ENCODE peak calls at places on chromosomes 1 and 21, in five cellular contexts. One of them, this sample, is unnamed.

GRCh38 chr1:63890468-63890867 is 116.7 kb downstream of the ROR1 start:
- DNase-seq in spleen: no peak
- DNase-seq in T-cell: no peak
- DNase-seq in AG09319: no peak
- DNase-seq in stimulated activated CD8-positive, alpha-beta memory T cell treated with anti-CD3 and anti-CD28 coated beads, Interleukin-4, amount 100 ng/mL, for 24 hours: no peak
- DNase-seq in this sample: no peak

GRCh38 chr1:54312874-54313316 is 93.3 kb downstream of the SSBP3 start:
- DNase-seq in spleen: no peak
- DNase-seq in T-cell: no peak
- DNase-seq in AG09319: peak
- DNase-seq in stimulated activated CD8-positive, alpha-beta memory T cell treated with anti-CD3 and anti-CD28 coated beads, Interleukin-4, amount 100 ng/mL, for 24 hours: no peak
- DNase-seq in this sample: no peak

GRCh38 chr1:205068457-205069035 is 15.7 kb downstream of the TMEM81 start:
- DNase-seq in spleen: no peak
- DNase-seq in T-cell: no peak
- DNase-seq in AG09319: no peak
- DNase-seq in stimulated activated CD8-positive, alpha-beta memory T cell treated with anti-CD3 and anti-CD28 coated beads, Interleukin-4, amount 100 ng/mL, for 24 hours: no peak
- DNase-seq in this sample: no peak

GRCh38 chr1:165773324-165773965 is 4.8 kb upstream of the TMCO1 start:
- DNase-seq in spleen: no peak
- DNase-seq in T-cell: no peak
- DNase-seq in AG09319: no peak
- DNase-seq in stimulated activated CD8-positive, alpha-beta memory T cell treated with anti-CD3 and anti-CD28 coated beads, Interleukin-4, amount 100 ng/mL, for 24 hours: no peak
- DNase-seq in this sample: no peak

GRCh38 chr1:14946567-14947285 is 206.8 kb upstream of the TMEM51 start:
- DNase-seq in spleen: no peak
- DNase-seq in T-cell: no peak
- DNase-seq in AG09319: no peak
- DNase-seq in stimulated activated CD8-positive, alpha-beta memory T cell treated with anti-CD3 and anti-CD28 coated beads, Interleukin-4, amount 100 ng/mL, for 24 hours: no peak
- DNase-seq in this sample: no peak

GRCh38 chr1:24464378-24464770 is 38.3 kb upstream of the RCAN3 start:
- DNase-seq in spleen: no peak
- DNase-seq in T-cell: no peak
- DNase-seq in AG09319: no peak
- DNase-seq in stimulated activated CD8-positive, alpha-beta memory T cell treated with anti-CD3 and anti-CD28 coated beads, Interleukin-4, amount 100 ng/mL, for 24 hours: no peak
- DNase-seq in this sample: no peak

GRCh38 chr1:156682166-156682890 is 5.1 kb upstream of the NES start:
- DNase-seq in spleen: no peak
- DNase-seq in T-cell: no peak
- DNase-seq in AG09319: no peak
- DNase-seq in stimulated activated CD8-positive, alpha-beta memory T cell treated with anti-CD3 and anti-CD28 coated beads, Interleukin-4, amount 100 ng/mL, for 24 hours: no peak
- DNase-seq in this sample: no peak

GRCh38 chr1:204461331-204462228 is 33.0 kb downstream of the PIK3C2B start:
- DNase-seq in spleen: peak
- DNase-seq in T-cell: peak
- DNase-seq in AG09319: no peak
- DNase-seq in stimulated activated CD8-positive, alpha-beta memory T cell treated with anti-CD3 and anti-CD28 coated beads, Interleukin-4, amount 100 ng/mL, for 24 hours: no peak
- DNase-seq in this sample: peak

GRCh38 chr1:62082456-62083363 is 111.9 kb upstream of the L1TD1 start:
- DNase-seq in spleen: no peak
- DNase-seq in T-cell: peak
- DNase-seq in AG09319: no peak
- DNase-seq in stimulated activated CD8-positive, alpha-beta memory T cell treated with anti-CD3 and anti-CD28 coated beads, Interleukin-4, amount 100 ng/mL, for 24 hours: peak
- DNase-seq in this sample: peak

GRCh38 chr1:215160351-215160750 is 77.8 kb downstream of the KCNK2 start:
- DNase-seq in spleen: no peak
- DNase-seq in T-cell: no peak
- DNase-seq in AG09319: no peak
- DNase-seq in stimulated activated CD8-positive, alpha-beta memory T cell treated with anti-CD3 and anti-CD28 coated beads, Interleukin-4, amount 100 ng/mL, for 24 hours: no peak
- DNase-seq in this sample: no peak

GRCh38 chr1:18100493-18101063 is 7.0 kb upstream of the IGSF21 start:
- DNase-seq in spleen: no peak
- DNase-seq in T-cell: peak
- DNase-seq in AG09319: peak
- DNase-seq in stimulated activated CD8-positive, alpha-beta memory T cell treated with anti-CD3 and anti-CD28 coated beads, Interleukin-4, amount 100 ng/mL, for 24 hours: peak
- DNase-seq in this sample: no peak

GRCh38 chr1:198798923-198799386 is 160.1 kb downstream of the PTPRC start:
- DNase-seq in spleen: no peak
- DNase-seq in T-cell: no peak
- DNase-seq in AG09319: no peak
- DNase-seq in stimulated activated CD8-positive, alpha-beta memory T cell treated with anti-CD3 and anti-CD28 coated beads, Interleukin-4, amount 100 ng/mL, for 24 hours: no peak
- DNase-seq in this sample: no peak

GRCh38 chr1:227192163-227192562 is 126.1 kb downstream of the CDC42BPA start:
- DNase-seq in spleen: no peak
- DNase-seq in T-cell: no peak
- DNase-seq in AG09319: peak
- DNase-seq in stimulated activated CD8-positive, alpha-beta memory T cell treated with anti-CD3 and anti-CD28 coated beads, Interleukin-4, amount 100 ng/mL, for 24 hours: no peak
- DNase-seq in this sample: no peak

GRCh38 chr1:68969430-68969829 is 472.5 kb upstream of the DEPDC1 start:
- DNase-seq in spleen: no peak
- DNase-seq in T-cell: no peak
- DNase-seq in AG09319: no peak
- DNase-seq in stimulated activated CD8-positive, alpha-beta memory T cell treated with anti-CD3 and anti-CD28 coated beads, Interleukin-4, amount 100 ng/mL, for 24 hours: no peak
- DNase-seq in this sample: no peak

GRCh38 chr1:93822710-93823425 is 56.1 kb downstream of the DNTTIP2 start:
- DNase-seq in spleen: no peak
- DNase-seq in T-cell: no peak
- DNase-seq in AG09319: no peak
- DNase-seq in stimulated activated CD8-positive, alpha-beta memory T cell treated with anti-CD3 and anti-CD28 coated beads, Interleukin-4, amount 100 ng/mL, for 24 hours: no peak
- DNase-seq in this sample: no peak

GRCh38 chr21:45504021-45504515 is 38.2 kb downstream of the SLC19A1 start:
- DNase-seq in spleen: peak
- DNase-seq in T-cell: no peak
- DNase-seq in AG09319: no peak
- DNase-seq in stimulated activated CD8-positive, alpha-beta memory T cell treated with anti-CD3 and anti-CD28 coated beads, Interleukin-4, amount 100 ng/mL, for 24 hours: no peak
- DNase-seq in this sample: no peak

GRCh38 chr1:229068266-229069043 is 202.5 kb upstream of the RAB4A start:
- DNase-seq in spleen: peak
- DNase-seq in T-cell: no peak
- DNase-seq in AG09319: no peak
- DNase-seq in stimulated activated CD8-positive, alpha-beta memory T cell treated with anti-CD3 and anti-CD28 coated beads, Interleukin-4, amount 100 ng/mL, for 24 hours: no peak
- DNase-seq in this sample: no peak

GRCh38 chr1:39654291-39654690 is 14.8 kb upstream of the HEYL start:
- DNase-seq in spleen: no peak
- DNase-seq in T-cell: no peak
- DNase-seq in AG09319: no peak
- DNase-seq in stimulated activated CD8-positive, alpha-beta memory T cell treated with anti-CD3 and anti-CD28 coated beads, Interleukin-4, amount 100 ng/mL, for 24 hours: no peak
- DNase-seq in this sample: no peak

GRCh38 chr1:109298666-109299086 is 8.1 kb downstream of the MYBPHL start:
- DNase-seq in spleen: no peak
- DNase-seq in T-cell: no peak
- DNase-seq in AG09319: no peak
- DNase-seq in stimulated activated CD8-positive, alpha-beta memory T cell treated with anti-CD3 and anti-CD28 coated beads, Interleukin-4, amount 100 ng/mL, for 24 hours: no peak
- DNase-seq in this sample: no peak

GRCh38 chr1:210434224-210434623 is 105.5 kb downstream of the HHAT start:
- DNase-seq in spleen: no peak
- DNase-seq in T-cell: no peak
- DNase-seq in AG09319: no peak
- DNase-seq in stimulated activated CD8-positive, alpha-beta memory T cell treated with anti-CD3 and anti-CD28 coated beads, Interleukin-4, amount 100 ng/mL, for 24 hours: no peak
- DNase-seq in this sample: no peak

GRCh38 chr1:154342132-154342531 is 16.8 kb downstream of the ATP8B2 start:
- DNase-seq in spleen: no peak
- DNase-seq in T-cell: no peak
- DNase-seq in AG09319: no peak
- DNase-seq in stimulated activated CD8-positive, alpha-beta memory T cell treated with anti-CD3 and anti-CD28 coated beads, Interleukin-4, amount 100 ng/mL, for 24 hours: no peak
- DNase-seq in this sample: no peak

GRCh38 chr1:1842360-1843146 is 48.3 kb downstream of the GNB1 start:
- DNase-seq in spleen: peak
- DNase-seq in T-cell: no peak
- DNase-seq in AG09319: no peak
- DNase-seq in stimulated activated CD8-positive, alpha-beta memory T cell treated with anti-CD3 and anti-CD28 coated beads, Interleukin-4, amount 100 ng/mL, for 24 hours: no peak
- DNase-seq in this sample: no peak

This sample was measured in effector memory CD4-positive, alpha-beta T cell.